ENCODE peak calls at places on chromosome 2, in four cellular contexts. W, I, B and V are unnamed samples.

GRCh38 chr2:56133931-56134629 is 49.7 kb upstream of the CCDC85A start:
- DNase-seq in W (no peak), B (no peak), I (no peak), V (no peak)

GRCh38 chr2:8672940-8673339 is 8.9 kb upstream of the ID2 start:
- DNase-seq in B (no peak), I (no peak), W (no peak), V (no peak)

GRCh38 chr2:3728104-3729054 is 25.0 kb downstream of the DCDC2C start:
- DNase-seq in W (no peak), I (no peak), B (no peak), V (no peak)

GRCh38 chr2:100235098-100235497 is 87.2 kb downstream of the LONRF2 start:
- DNase-seq in W (peak), I (peak), B (no peak), V (no peak)

GRCh38 chr2:40208478-40208877 is 243.4 kb downstream of the SLC8A1 start:
- DNase-seq in B (no peak), I (no peak), W (no peak), V (peak)

GRCh38 chr2:45265336-45265735 is 256.1 kb upstream of the SIX2 start:
- DNase-seq in B (no peak), W (no peak), I (no peak), V (no peak)

GRCh38 chr2:213150315-213150951 is 979 bp downstream of the IKZF2 start:
- DNase-seq in B (no peak), I (no peak), W (no peak), V (no peak)

GRCh38 chr2:218180728-218181127 is 14.0 kb upstream of the CXCR1 start:
- DNase-seq in I (no peak), B (no peak), W (no peak), V (no peak)

GRCh38 chr2:206275274-206276160 is 1.1 kb downstream of the ZDBF2 start:
- DNase-seq in B (no peak), W (no peak), I (peak), V (peak)

GRCh38 chr2:166944909-166945308 is 56.6 kb downstream of the XIRP2 start:
- DNase-seq in I (no peak), B (no peak), W (no peak), V (no peak)

GRCh38 chr2:237662671-237663093 is 35.3 kb downstream of the LRRFIP1 start:
- DNase-seq in B (peak), I (no peak), W (no peak), V (peak)

GRCh38 chr2:12177052-12177994 is 430.9 kb downstream of the LPIN1 start:
- DNase-seq in I (peak), B (peak), W (no peak), V (no peak)

GRCh38 chr2:212923393-212923792 is 228.0 kb downstream of the IKZF2 start:
- DNase-seq in B (no peak), W (no peak), I (no peak), V (no peak)

GRCh38 chr2:205407984-205408383 is 274.3 kb upstream of the NRP2 start:
- DNase-seq in I (no peak), W (no peak), B (no peak), V (no peak)

GRCh38 chr2:46841621-46842020 is 74.0 kb downstream of the MCFD2 start:
- DNase-seq in B (no peak), W (no peak), I (no peak), V (no peak)

GRCh38 chr2:70087703-70088507 is 628 bp downstream of the PCBP1 start:
- DNase-seq in I (no peak), B (peak), W (peak), V (no peak)

GRCh38 chr2:214547931-214548330 is 137.1 kb downstream of the VWC2L start:
- DNase-seq in I (no peak), B (no peak), W (no peak), V (no peak)

GRCh38 chr2:26072925-26073768 is 39.3 kb downstream of the RAB10 start:
- DNase-seq in B (no peak), I (no peak), W (no peak), V (no peak)

GRCh38 chr2:60550151-60550983 is 3.1 kb downstream of the BCL11A start:
- DNase-seq in W (no peak), I (no peak), B (peak), V (peak)

GRCh38 chr2:186503827-186504606 is 18.0 kb downstream of the ZC3H15 start:
- DNase-seq in I (no peak), W (no peak), B (no peak), V (no peak)

GRCh38 chr2:44751754-44752479 is 189.6 kb upstream of the SIX3 start:
- DNase-seq in I (no peak), B (no peak), W (no peak), V (no peak)

GRCh38 chr2:163717993-163718680 is 17.7 kb downstream of the FIGN start:
- DNase-seq in B (no peak), I (no peak), W (no peak), V (no peak)

GRCh38 chr2:1502891-1503304 is 89.6 kb downstream of the TPO start:
- DNase-seq in W (no peak), B (no peak), I (no peak), V (no peak)

GRCh38 chr2:37629529-37629928 is 41.9 kb downstream of the CDC42EP3 start:
- DNase-seq in W (no peak), I (no peak), B (no peak), V (no peak)

GRCh38 chr2:221407765-221408164 is 164.3 kb downstream of the EPHA4 start:
- DNase-seq in B (no peak), W (no peak), I (no peak), V (no peak)

GRCh38 chr2:111909079-111909478 is 10.7 kb downstream of the MERTK start:
- DNase-seq in B (no peak), W (no peak), I (no peak), V (no peak)

GRCh38 chr2:228689049-228689448 is 507.6 kb upstream of the SPHKAP start:
- DNase-seq in W (no peak), I (no peak), B (no peak), V (peak)